ENCODE peak calls at places on chromosomes 1 and 21, in seven cellular contexts. One of them, this sample, is unnamed.

GRCh38 chr21:42000908-42001307 is 9.3 kb downstream of the ZBTB21 start:
- DNase-seq in OCI-LY7: no peak
- DNase-seq in GM12865: no peak
- DNase-seq in sigmoid colon: no peak
- DNase-seq in fibroblast of villous mesenchyme: no peak
- DNase-seq in H7: no peak
- DNase-seq in ascending aorta: no peak
- DNase-seq in this sample: no peak

GRCh38 chr1:156075775-156076204 is 6.5 kb downstream of the MEX3A start:
- DNase-seq in OCI-LY7: no peak
- DNase-seq in GM12865: no peak
- DNase-seq in sigmoid colon: no peak
- DNase-seq in fibroblast of villous mesenchyme: no peak
- DNase-seq in H7: no peak
- DNase-seq in ascending aorta: no peak
- DNase-seq in this sample: peak

GRCh38 chr21:14097881-14098499 is 112.8 kb downstream of the LIPI start:
- DNase-seq in OCI-LY7: no peak
- DNase-seq in GM12865: no peak
- DNase-seq in sigmoid colon: peak
- DNase-seq in fibroblast of villous mesenchyme: no peak
- DNase-seq in H7: no peak
- DNase-seq in ascending aorta: no peak
- DNase-seq in this sample: no peak

GRCh38 chr1:232292246-232292645 is 337.7 kb downstream of the SIPA1L2 start:
- DNase-seq in OCI-LY7: no peak
- DNase-seq in GM12865: no peak
- DNase-seq in sigmoid colon: no peak
- DNase-seq in fibroblast of villous mesenchyme: no peak
- DNase-seq in H7: no peak
- DNase-seq in ascending aorta: no peak
- DNase-seq in this sample: no peak

GRCh38 chr1:176996455-176997090 is 167.9 kb downstream of the ASTN1 start:
- DNase-seq in OCI-LY7: no peak
- DNase-seq in GM12865: no peak
- DNase-seq in sigmoid colon: no peak
- DNase-seq in fibroblast of villous mesenchyme: no peak
- DNase-seq in H7: peak
- DNase-seq in ascending aorta: no peak
- DNase-seq in this sample: no peak

GRCh38 chr1:117179471-117179870 is 31.3 kb downstream of the VTCN1 start:
- DNase-seq in OCI-LY7: no peak
- DNase-seq in GM12865: no peak
- DNase-seq in sigmoid colon: no peak
- DNase-seq in fibroblast of villous mesenchyme: no peak
- DNase-seq in H7: no peak
- DNase-seq in ascending aorta: no peak
- DNase-seq in this sample: no peak

GRCh38 chr1:192589813-192590212 is 14.2 kb downstream of the RGS1 start:
- DNase-seq in OCI-LY7: no peak
- DNase-seq in GM12865: no peak
- DNase-seq in sigmoid colon: no peak
- DNase-seq in fibroblast of villous mesenchyme: peak
- DNase-seq in H7: no peak
- DNase-seq in ascending aorta: no peak
- DNase-seq in this sample: no peak

GRCh38 chr1:94270801-94271203 is 33.4 kb upstream of the ARHGAP29 start:
- DNase-seq in OCI-LY7: no peak
- DNase-seq in GM12865: no peak
- DNase-seq in sigmoid colon: no peak
- DNase-seq in fibroblast of villous mesenchyme: no peak
- DNase-seq in H7: no peak
- DNase-seq in ascending aorta: no peak
- DNase-seq in this sample: no peak

GRCh38 chr1:158992787-158993312 is 16.9 kb upstream of the IFI16 start:
- DNase-seq in OCI-LY7: no peak
- DNase-seq in GM12865: no peak
- DNase-seq in sigmoid colon: no peak
- DNase-seq in fibroblast of villous mesenchyme: no peak
- DNase-seq in H7: no peak
- DNase-seq in ascending aorta: no peak
- DNase-seq in this sample: no peak

GRCh38 chr1:6653651-6654290 is 29.1 kb downstream of the THAP3 start:
- DNase-seq in OCI-LY7: no peak
- DNase-seq in GM12865: no peak
- DNase-seq in sigmoid colon: no peak
- DNase-seq in fibroblast of villous mesenchyme: no peak
- DNase-seq in H7: no peak
- DNase-seq in ascending aorta: no peak
- DNase-seq in this sample: no peak

GRCh38 chr1:151802372-151802771 is 2.8 kb downstream of the LINGO4 start:
- DNase-seq in OCI-LY7: no peak
- DNase-seq in GM12865: no peak
- DNase-seq in sigmoid colon: peak
- DNase-seq in fibroblast of villous mesenchyme: no peak
- DNase-seq in H7: peak
- DNase-seq in ascending aorta: no peak
- DNase-seq in this sample: no peak

GRCh38 chr1:94582578-94582977 is 41.0 kb upstream of the F3 start:
- DNase-seq in OCI-LY7: no peak
- DNase-seq in GM12865: no peak
- DNase-seq in sigmoid colon: no peak
- DNase-seq in fibroblast of villous mesenchyme: no peak
- DNase-seq in H7: no peak
- DNase-seq in ascending aorta: no peak
- DNase-seq in this sample: no peak

GRCh38 chr1:234533034-234533571 is 54.1 kb upstream of the TARBP1 start:
- DNase-seq in OCI-LY7: no peak
- DNase-seq in GM12865: no peak
- DNase-seq in sigmoid colon: peak
- DNase-seq in fibroblast of villous mesenchyme: peak
- DNase-seq in H7: no peak
- DNase-seq in ascending aorta: no peak
- DNase-seq in this sample: no peak

GRCh38 chr1:165539306-165539705 is 4.5 kb upstream of the LRRC52 start:
- DNase-seq in OCI-LY7: no peak
- DNase-seq in GM12865: no peak
- DNase-seq in sigmoid colon: no peak
- DNase-seq in fibroblast of villous mesenchyme: peak
- DNase-seq in H7: no peak
- DNase-seq in ascending aorta: no peak
- DNase-seq in this sample: no peak

GRCh38 chr1:117215733-117216462 is 5.2 kb upstream of the VTCN1 start:
- DNase-seq in OCI-LY7: no peak
- DNase-seq in GM12865: no peak
- DNase-seq in sigmoid colon: no peak
- DNase-seq in fibroblast of villous mesenchyme: no peak
- DNase-seq in H7: no peak
- DNase-seq in ascending aorta: no peak
- DNase-seq in this sample: no peak

GRCh38 chr1:160407819-160408801 is 7.7 kb downstream of the VANGL2 start:
- DNase-seq in OCI-LY7: no peak
- DNase-seq in GM12865: no peak
- DNase-seq in sigmoid colon: no peak
- DNase-seq in fibroblast of villous mesenchyme: no peak
- DNase-seq in H7: peak
- DNase-seq in ascending aorta: no peak
- DNase-seq in this sample: no peak

GRCh38 chr1:24443241-24443656 is 27.6 kb downstream of the NIPAL3 start:
- DNase-seq in OCI-LY7: no peak
- DNase-seq in GM12865: no peak
- DNase-seq in sigmoid colon: no peak
- DNase-seq in fibroblast of villous mesenchyme: no peak
- DNase-seq in H7: no peak
- DNase-seq in ascending aorta: no peak
- DNase-seq in this sample: peak

GRCh38 chr1:247840819-247841218 is 877 bp downstream of the OR11L1 start:
- DNase-seq in OCI-LY7: no peak
- DNase-seq in GM12865: no peak
- DNase-seq in sigmoid colon: no peak
- DNase-seq in fibroblast of villous mesenchyme: no peak
- DNase-seq in H7: no peak
- DNase-seq in ascending aorta: no peak
- DNase-seq in this sample: no peak

GRCh38 chr1:160925652-160926241 is 28.9 kb downstream of the ITLN2 start:
- DNase-seq in OCI-LY7: no peak
- DNase-seq in GM12865: no peak
- DNase-seq in sigmoid colon: no peak
- DNase-seq in fibroblast of villous mesenchyme: peak
- DNase-seq in H7: no peak
- DNase-seq in ascending aorta: no peak
- DNase-seq in this sample: no peak

GRCh38 chr21:33264561-33264960 is 1.6 kb upstream of the IL10RB start:
- DNase-seq in OCI-LY7: no peak
- DNase-seq in GM12865: no peak
- DNase-seq in sigmoid colon: no peak
- DNase-seq in fibroblast of villous mesenchyme: no peak
- DNase-seq in H7: no peak
- DNase-seq in ascending aorta: no peak
- DNase-seq in this sample: no peak

GRCh38 chr1:92473781-92474495 is 12.8 kb downstream of the GFI1 start:
- DNase-seq in OCI-LY7: no peak
- DNase-seq in GM12865: peak
- DNase-seq in sigmoid colon: no peak
- DNase-seq in fibroblast of villous mesenchyme: no peak
- DNase-seq in H7: no peak
- DNase-seq in ascending aorta: no peak
- DNase-seq in this sample: no peak

GRCh38 chr1:77536813-77537212 is 145.6 kb downstream of the ZZZ3 start:
- DNase-seq in OCI-LY7: no peak
- DNase-seq in GM12865: no peak
- DNase-seq in sigmoid colon: no peak
- DNase-seq in fibroblast of villous mesenchyme: peak
- DNase-seq in H7: no peak
- DNase-seq in ascending aorta: no peak
- DNase-seq in this sample: no peak

GRCh38 chr1:77539510-77540142 is 142.8 kb downstream of the ZZZ3 start:
- DNase-seq in OCI-LY7: no peak
- DNase-seq in GM12865: no peak
- DNase-seq in sigmoid colon: no peak
- DNase-seq in fibroblast of villous mesenchyme: peak
- DNase-seq in H7: no peak
- DNase-seq in ascending aorta: no peak
- DNase-seq in this sample: peak

GRCh38 chr1:77540501-77541161 is 141.8 kb downstream of the ZZZ3 start:
- DNase-seq in OCI-LY7: no peak
- DNase-seq in GM12865: peak
- DNase-seq in sigmoid colon: no peak
- DNase-seq in fibroblast of villous mesenchyme: peak
- DNase-seq in H7: no peak
- DNase-seq in ascending aorta: no peak
- DNase-seq in this sample: no peak

GRCh38 chr1:77541162-77541545 is 141.3 kb downstream of the ZZZ3 start:
- DNase-seq in OCI-LY7: peak
- DNase-seq in GM12865: peak
- DNase-seq in sigmoid colon: no peak
- DNase-seq in fibroblast of villous mesenchyme: no peak
- DNase-seq in H7: no peak
- DNase-seq in ascending aorta: no peak
- DNase-seq in this sample: no peak

GRCh38 chr1:77538956-77539509 is 143.4 kb downstream of the ZZZ3 start:
- DNase-seq in OCI-LY7: no peak
- DNase-seq in GM12865: peak
- DNase-seq in sigmoid colon: peak
- DNase-seq in fibroblast of villous mesenchyme: peak
- DNase-seq in H7: no peak
- DNase-seq in ascending aorta: no peak
- DNase-seq in this sample: no peak
- H3K4me3 ChIP-seq in OCI-LY7: no peak
- H3K4me3 ChIP-seq in GM12865: no peak
- H3K4me3 ChIP-seq in sigmoid colon: no peak
- H3K4me3 ChIP-seq in fibroblast of villous mesenchyme: no peak
- H3K4me3 ChIP-seq in H7: no peak
- H3K4me3 ChIP-seq in ascending aorta: no peak
- H3K4me3 ChIP-seq in this sample: no peak

GRCh38 chr1:245657371-245657770 is 502.6 kb downstream of the KIF26B start:
- DNase-seq in OCI-LY7: no peak
- DNase-seq in GM12865: no peak
- DNase-seq in sigmoid colon: no peak
- DNase-seq in fibroblast of villous mesenchyme: no peak
- DNase-seq in H7: peak
- DNase-seq in ascending aorta: no peak
- DNase-seq in this sample: no peak
- H3K4me3 ChIP-seq in OCI-LY7: no peak
- H3K4me3 ChIP-seq in GM12865: no peak
- H3K4me3 ChIP-seq in sigmoid colon: no peak
- H3K4me3 ChIP-seq in fibroblast of villous mesenchyme: no peak
- H3K4me3 ChIP-seq in H7: no peak
- H3K4me3 ChIP-seq in ascending aorta: no peak
- H3K4me3 ChIP-seq in this sample: no peak

GRCh38 chr1:32204943-32205361 is 519 bp upstream of the IQCC start:
- DNase-seq in OCI-LY7: no peak
- DNase-seq in GM12865: no peak
- DNase-seq in sigmoid colon: no peak
- DNase-seq in fibroblast of villous mesenchyme: no peak
- DNase-seq in H7: peak
- DNase-seq in ascending aorta: no peak
- DNase-seq in this sample: no peak

GRCh38 chr1:32205401-32206370 is at the start of gene IQCC:
- DNase-seq in OCI-LY7: peak
- DNase-seq in GM12865: peak
- DNase-seq in sigmoid colon: peak
- DNase-seq in fibroblast of villous mesenchyme: peak
- DNase-seq in H7: peak
- DNase-seq in ascending aorta: peak
- DNase-seq in this sample: peak

GRCh38 chr1:32208891-32209309 is at the start of gene DCDC2B:
- DNase-seq in OCI-LY7: no peak
- DNase-seq in GM12865: no peak
- DNase-seq in sigmoid colon: no peak
- DNase-seq in fibroblast of villous mesenchyme: peak
- DNase-seq in H7: no peak
- DNase-seq in ascending aorta: no peak
- DNase-seq in this sample: peak

GRCh38 chr1:32208463-32208862 is 426 bp upstream of the DCDC2B start:
- DNase-seq in OCI-LY7: no peak
- DNase-seq in GM12865: no peak
- DNase-seq in sigmoid colon: no peak
- DNase-seq in fibroblast of villous mesenchyme: no peak
- DNase-seq in H7: no peak
- DNase-seq in ascending aorta: no peak
- DNase-seq in this sample: no peak
- H3K4me3 ChIP-seq in OCI-LY7: no peak
- H3K4me3 ChIP-seq in GM12865: no peak
- H3K4me3 ChIP-seq in sigmoid colon: no peak
- H3K4me3 ChIP-seq in fibroblast of villous mesenchyme: no peak
- H3K4me3 ChIP-seq in H7: no peak
- H3K4me3 ChIP-seq in ascending aorta: no peak
- H3K4me3 ChIP-seq in this sample: no peak

DNA sequence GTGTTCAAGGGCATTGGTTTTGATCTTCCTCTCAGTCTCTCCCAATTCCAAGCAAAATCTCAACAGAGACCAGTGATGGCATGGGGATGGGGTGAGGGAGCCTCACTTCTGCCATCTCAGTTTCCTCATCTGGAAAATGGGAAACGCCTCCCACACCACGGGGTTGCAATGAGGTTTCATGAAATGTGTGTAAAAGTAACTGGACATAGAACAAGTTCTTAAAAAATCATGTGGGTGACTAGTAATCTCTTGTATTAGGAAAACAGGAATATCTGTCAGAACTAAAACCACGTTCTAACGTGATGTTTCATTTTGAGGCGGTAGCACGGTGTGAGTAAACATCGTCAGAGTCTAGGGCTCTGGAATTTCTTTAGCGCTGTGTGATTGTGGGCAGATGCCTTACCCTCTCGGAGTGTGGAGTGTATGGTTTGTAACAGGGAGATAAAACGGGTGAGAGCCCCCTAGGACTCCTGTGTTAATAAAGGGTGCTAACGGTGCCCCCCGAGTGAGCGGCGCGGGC is 55.5 kb upstream of the DNAJC6 start:
- DNase-seq in OCI-LY7: no peak
- DNase-seq in GM12865: no peak
- DNase-seq in sigmoid colon: no peak
- DNase-seq in fibroblast of villous mesenchyme: peak
- DNase-seq in H7: no peak
- DNase-seq in ascending aorta: no peak
- DNase-seq in this sample: no peak
- H3K4me3 ChIP-seq in OCI-LY7: peak
- H3K4me3 ChIP-seq in GM12865: peak
- H3K4me3 ChIP-seq in sigmoid colon: peak
- H3K4me3 ChIP-seq in fibroblast of villous mesenchyme: peak
- H3K4me3 ChIP-seq in H7: peak
- H3K4me3 ChIP-seq in ascending aorta: peak
- H3K4me3 ChIP-seq in this sample: peak

This sample was measured in WERI-Rb-1.